ENCODE peak calls at places on chromosome 3, in ten cellular contexts. K is GM12892, M is SW480, W is A549, Y is endothelial cell, D is heart left ventricle, S is anterior cingulate cortex, Z is Right ventricle myocardium inferior, F is OCI-LY7, V is G401. O is an unnamed sample.

GRCh38 chr3:45441570-45442313 is 53.4 kb downstream of the LARS2 start:
- DNase-seq in V (no peak), S (no peak), Z (no peak), F (no peak), Y (no peak), K (no peak), W (no peak), D (no peak), M (no peak), O (no peak)

GRCh38 chr3:50352762-50353161 is 2.1 kb downstream of the CYB561D2 start:
- DNase-seq in W (peak), S (no peak), K (no peak), Y (no peak), Z (no peak), V (no peak), F (no peak), D (no peak), M (peak), O (no peak)

GRCh38 chr3:98761656-98762229 is 1.4 kb upstream of the ST3GAL6 start:
- DNase-seq in D (no peak), S (no peak), K (no peak), W (no peak), M (no peak), Z (no peak), V (no peak), F (no peak), Y (no peak), O (no peak)

GRCh38 chr3:146491303-146491702 is 21.9 kb upstream of the PLSCR2 start:
- DNase-seq in D (no peak), F (no peak), W (no peak), M (no peak), Z (no peak), K (no peak), S (no peak), V (no peak), Y (no peak), O (no peak)

GRCh38 chr3:101898752-101899169 is 49.4 kb downstream of the NFKBIZ start:
- DNase-seq in S (no peak), Z (no peak), Y (no peak), M (no peak), V (peak), K (no peak), D (no peak), W (no peak), F (peak), O (no peak)

GRCh38 chr3:64188810-64189560 is 36.3 kb downstream of the PRICKLE2 start:
- DNase-seq in F (no peak), S (no peak), D (no peak), K (no peak), V (no peak), M (peak), Y (peak), Z (no peak), W (peak), O (no peak)

GRCh38 chr3:16550676-16551341 is 37.3 kb upstream of the RFTN1 start:
- DNase-seq in K (peak), D (no peak), Z (no peak), M (peak), F (peak), V (peak), S (peak), Y (peak), W (peak), O (peak)

GRCh38 chr3:111227216-111227615 is 155.6 kb downstream of the NECTIN3 start:
- DNase-seq in Z (no peak), Y (no peak), F (no peak), D (no peak), S (no peak), K (no peak), M (no peak), V (no peak), W (no peak), O (no peak)

GRCh38 chr3:158098834-158099424 is 7.3 kb downstream of the SHOX2 start:
- DNase-seq in F (no peak), D (no peak), M (no peak), W (no peak), V (no peak), K (no peak), Z (no peak), S (no peak), Y (no peak), O (no peak)